ENCODE peak calls at places on chromosomes 1 and 21, in eight cellular contexts. One of them, this sample, is unnamed.

GRCh38 chr1:2242814-2243725 is 15.0 kb downstream of the SKI start:
- DNase-seq in nephron progenitor cell: no peak
- DNase-seq in ovary: no peak
- DNase-seq in A549: no peak
- DNase-seq in CD8-positive, alpha-beta T cell: no peak
- DNase-seq in tibial artery: peak
- DNase-seq in fibroblast of pulmonary artery: no peak
- DNase-seq in heart left ventricle: peak
- DNase-seq in this sample: peak

GRCh38 chr1:94538243-94538827 is 3.2 kb downstream of the F3 start:
- DNase-seq in nephron progenitor cell: no peak
- DNase-seq in fibroblast of pulmonary artery: no peak
- DNase-seq in ovary: peak
- DNase-seq in CD8-positive, alpha-beta T cell: no peak
- DNase-seq in A549: no peak
- DNase-seq in heart left ventricle: no peak
- DNase-seq in tibial artery: no peak
- DNase-seq in this sample: no peak

GRCh38 chr1:168636200-168636599 is 59.8 kb downstream of the XCL1 start:
- DNase-seq in fibroblast of pulmonary artery: peak
- DNase-seq in CD8-positive, alpha-beta T cell: no peak
- DNase-seq in tibial artery: no peak
- DNase-seq in ovary: no peak
- DNase-seq in nephron progenitor cell: no peak
- DNase-seq in A549: peak
- DNase-seq in heart left ventricle: no peak
- DNase-seq in this sample: peak

GRCh38 chr1:58570094-58570493 is 7.0 kb downstream of the TACSTD2 start:
- DNase-seq in fibroblast of pulmonary artery: no peak
- DNase-seq in A549: no peak
- DNase-seq in nephron progenitor cell: no peak
- DNase-seq in ovary: no peak
- DNase-seq in CD8-positive, alpha-beta T cell: no peak
- DNase-seq in tibial artery: no peak
- DNase-seq in heart left ventricle: no peak
- DNase-seq in this sample: no peak

GRCh38 chr1:26627959-26628358 is 67.9 kb upstream of the ARID1A start:
- DNase-seq in CD8-positive, alpha-beta T cell: no peak
- DNase-seq in tibial artery: no peak
- DNase-seq in nephron progenitor cell: no peak
- DNase-seq in A549: no peak
- DNase-seq in heart left ventricle: no peak
- DNase-seq in fibroblast of pulmonary artery: no peak
- DNase-seq in ovary: no peak
- DNase-seq in this sample: no peak

GRCh38 chr1:101101362-101101761 is 75.8 kb upstream of the DPH5 start:
- DNase-seq in fibroblast of pulmonary artery: peak
- DNase-seq in tibial artery: no peak
- DNase-seq in ovary: no peak
- DNase-seq in A549: no peak
- DNase-seq in heart left ventricle: no peak
- DNase-seq in CD8-positive, alpha-beta T cell: no peak
- DNase-seq in nephron progenitor cell: no peak
- DNase-seq in this sample: no peak

GRCh38 chr1:218027152-218027551 is 257.9 kb upstream of the RRP15 start:
- DNase-seq in fibroblast of pulmonary artery: no peak
- DNase-seq in heart left ventricle: no peak
- DNase-seq in tibial artery: no peak
- DNase-seq in CD8-positive, alpha-beta T cell: no peak
- DNase-seq in A549: no peak
- DNase-seq in nephron progenitor cell: no peak
- DNase-seq in ovary: no peak
- DNase-seq in this sample: no peak

GRCh38 chr1:24392604-24392946 is 21.0 kb downstream of the STPG1 start:
- DNase-seq in A549: no peak
- DNase-seq in ovary: no peak
- DNase-seq in heart left ventricle: no peak
- DNase-seq in nephron progenitor cell: no peak
- DNase-seq in CD8-positive, alpha-beta T cell: no peak
- DNase-seq in tibial artery: no peak
- DNase-seq in fibroblast of pulmonary artery: no peak
- DNase-seq in this sample: no peak

GRCh38 chr1:54266195-54266594 is 66.2 kb downstream of the MRPL37 start:
- DNase-seq in A549: no peak
- DNase-seq in nephron progenitor cell: no peak
- DNase-seq in tibial artery: no peak
- DNase-seq in ovary: no peak
- DNase-seq in CD8-positive, alpha-beta T cell: no peak
- DNase-seq in heart left ventricle: no peak
- DNase-seq in fibroblast of pulmonary artery: no peak
- DNase-seq in this sample: no peak

GRCh38 chr1:99277066-99277465 is 12.8 kb downstream of the PLPPR4 start:
- DNase-seq in CD8-positive, alpha-beta T cell: no peak
- DNase-seq in fibroblast of pulmonary artery: no peak
- DNase-seq in heart left ventricle: no peak
- DNase-seq in ovary: no peak
- DNase-seq in tibial artery: no peak
- DNase-seq in nephron progenitor cell: no peak
- DNase-seq in A549: no peak
- DNase-seq in this sample: no peak

GRCh38 chr1:192545781-192546521 is 29.6 kb upstream of the RGS1 start:
- DNase-seq in CD8-positive, alpha-beta T cell: no peak
- DNase-seq in heart left ventricle: no peak
- DNase-seq in tibial artery: no peak
- DNase-seq in fibroblast of pulmonary artery: peak
- DNase-seq in nephron progenitor cell: no peak
- DNase-seq in ovary: no peak
- DNase-seq in A549: no peak
- DNase-seq in this sample: no peak

GRCh38 chr1:39258146-39258924 is 53.8 kb downstream of the MACF1 start:
- DNase-seq in tibial artery: peak
- DNase-seq in ovary: peak
- DNase-seq in nephron progenitor cell: peak
- DNase-seq in fibroblast of pulmonary artery: peak
- DNase-seq in CD8-positive, alpha-beta T cell: peak
- DNase-seq in heart left ventricle: peak
- DNase-seq in A549: peak
- DNase-seq in this sample: peak

GRCh38 chr1:168960595-168960994 is 145.9 kb upstream of the ATP1B1 start:
- DNase-seq in tibial artery: no peak
- DNase-seq in A549: no peak
- DNase-seq in nephron progenitor cell: no peak
- DNase-seq in CD8-positive, alpha-beta T cell: no peak
- DNase-seq in heart left ventricle: no peak
- DNase-seq in ovary: no peak
- DNase-seq in fibroblast of pulmonary artery: peak
- DNase-seq in this sample: no peak

GRCh38 chr1:153617677-153618076 is 1.6 kb upstream of the S100A14 start:
- DNase-seq in fibroblast of pulmonary artery: peak
- DNase-seq in tibial artery: peak
- DNase-seq in ovary: peak
- DNase-seq in A549: no peak
- DNase-seq in nephron progenitor cell: peak
- DNase-seq in heart left ventricle: peak
- DNase-seq in CD8-positive, alpha-beta T cell: peak
- DNase-seq in this sample: no peak
- TF ChIP-seq CTCF in fibroblast of pulmonary artery: peak
- TF ChIP-seq CTCF in tibial artery: no peak
- TF ChIP-seq CTCF in ovary: peak
- TF ChIP-seq CTCF in A549: no peak
- TF ChIP-seq CTCF in nephron progenitor cell: peak
- TF ChIP-seq CTCF in heart left ventricle: peak
- TF ChIP-seq CTCF in CD8-positive, alpha-beta T cell: peak
- TF ChIP-seq CTCF in this sample: peak

DNA sequence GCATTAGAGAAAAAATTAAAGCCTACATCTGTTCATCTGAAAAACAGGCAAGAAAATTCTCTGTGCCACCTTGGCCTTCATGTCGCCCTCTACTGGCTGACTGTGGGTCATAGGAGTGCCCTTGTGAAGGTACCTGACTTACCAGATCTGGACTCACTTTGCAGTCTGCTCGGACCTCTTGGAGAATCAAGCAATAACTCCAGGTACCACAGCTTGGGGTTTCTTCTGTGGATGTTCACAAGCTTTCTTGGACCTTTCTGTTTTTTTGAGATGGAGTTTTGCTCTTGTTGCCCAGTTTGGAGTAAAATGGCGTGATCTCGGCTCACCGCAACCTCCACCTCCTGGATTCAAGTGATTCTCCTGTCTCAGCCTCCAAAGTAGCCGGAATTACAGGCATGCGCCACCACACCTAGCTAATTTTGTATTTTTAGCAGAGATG is 2.4 kb upstream of the PRAMEF18 start:
- DNase-seq in heart left ventricle: no peak
- DNase-seq in tibial artery: no peak
- DNase-seq in ovary: no peak
- DNase-seq in CD8-positive, alpha-beta T cell: peak
- DNase-seq in nephron progenitor cell: no peak
- DNase-seq in A549: peak
- DNase-seq in fibroblast of pulmonary artery: no peak
- DNase-seq in this sample: no peak
- TF ChIP-seq CTCF in heart left ventricle: no peak
- TF ChIP-seq CTCF in tibial artery: no peak
- TF ChIP-seq CTCF in ovary: no peak
- TF ChIP-seq CTCF in CD8-positive, alpha-beta T cell: peak
- TF ChIP-seq CTCF in nephron progenitor cell: no peak
- TF ChIP-seq CTCF in A549: peak
- TF ChIP-seq CTCF in fibroblast of pulmonary artery: no peak
- TF ChIP-seq CTCF in this sample: no peak

DNA sequence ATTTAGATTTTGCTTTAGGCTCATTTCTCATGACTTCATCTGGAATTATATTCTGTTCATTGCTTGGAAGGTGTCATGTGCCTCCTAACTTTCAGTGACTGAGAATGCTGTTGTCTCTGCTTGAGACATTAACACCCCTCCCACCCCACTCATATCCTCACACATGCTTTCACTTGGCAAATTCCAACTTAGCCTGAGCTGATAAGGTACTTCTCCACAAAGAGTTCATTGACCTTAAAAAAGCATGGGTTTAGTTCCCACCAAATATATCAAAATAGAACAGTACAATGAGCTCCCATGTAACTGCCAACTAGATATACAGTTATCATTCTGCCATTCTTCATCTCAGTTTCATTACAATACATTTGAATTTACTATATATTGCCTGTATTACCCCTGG is 576.5 kb upstream of the ADGRL2 start:
- DNase-seq in heart left ventricle: no peak
- DNase-seq in ovary: no peak
- DNase-seq in CD8-positive, alpha-beta T cell: no peak
- DNase-seq in nephron progenitor cell: no peak
- DNase-seq in fibroblast of pulmonary artery: no peak
- DNase-seq in tibial artery: no peak
- DNase-seq in A549: no peak
- DNase-seq in this sample: no peak
- TF ChIP-seq CTCF in heart left ventricle: no peak
- TF ChIP-seq CTCF in ovary: no peak
- TF ChIP-seq CTCF in CD8-positive, alpha-beta T cell: no peak
- TF ChIP-seq CTCF in nephron progenitor cell: no peak
- TF ChIP-seq CTCF in fibroblast of pulmonary artery: no peak
- TF ChIP-seq CTCF in tibial artery: no peak
- TF ChIP-seq CTCF in A549: no peak
- TF ChIP-seq CTCF in this sample: no peak

DNA sequence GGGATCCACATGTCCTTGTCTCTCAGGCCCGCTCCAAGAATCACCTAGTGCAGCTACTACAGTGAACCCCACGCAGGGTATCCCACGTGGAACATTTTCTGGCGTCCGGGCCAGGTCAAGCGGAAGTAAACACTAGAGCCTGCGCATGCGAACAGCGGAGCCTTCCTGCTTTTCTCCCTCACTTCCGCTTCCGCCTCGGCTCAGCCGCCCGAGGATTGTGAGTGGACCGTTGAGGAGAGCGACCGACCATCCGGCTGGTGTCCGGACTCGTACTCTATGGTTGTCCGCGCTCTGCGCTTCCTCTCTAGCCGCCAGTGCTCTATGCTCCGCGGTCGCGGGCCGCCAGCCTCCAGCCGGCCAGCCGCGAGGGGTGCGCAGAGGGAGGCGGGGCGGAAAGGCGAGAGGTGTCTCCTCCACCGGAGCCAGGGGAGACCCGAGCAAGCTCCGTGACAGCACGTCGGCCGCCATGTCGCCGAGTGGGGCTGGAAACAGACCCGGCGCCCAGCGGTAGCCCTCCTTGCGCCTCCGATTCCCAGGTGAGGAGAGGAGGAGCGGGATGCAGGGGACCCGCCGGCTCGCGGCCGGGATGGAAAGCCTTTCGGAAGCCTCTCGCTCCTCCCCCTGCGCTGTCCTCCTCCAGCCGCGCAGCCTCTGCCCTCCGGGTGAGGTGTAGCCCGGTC is at the start of the genes CNST and TFB2M:
- DNase-seq in CD8-positive, alpha-beta T cell: peak
- DNase-seq in heart left ventricle: peak
- DNase-seq in ovary: peak
- DNase-seq in tibial artery: peak
- DNase-seq in A549: peak
- DNase-seq in fibroblast of pulmonary artery: peak
- DNase-seq in nephron progenitor cell: peak
- DNase-seq in this sample: peak
- TF ChIP-seq CTCF in CD8-positive, alpha-beta T cell: no peak
- TF ChIP-seq CTCF in heart left ventricle: peak
- TF ChIP-seq CTCF in ovary: no peak
- TF ChIP-seq CTCF in tibial artery: no peak
- TF ChIP-seq CTCF in A549: no peak
- TF ChIP-seq CTCF in fibroblast of pulmonary artery: no peak
- TF ChIP-seq CTCF in nephron progenitor cell: no peak
- TF ChIP-seq CTCF in this sample: no peak

GRCh38 chr1:91282695-91283420 is 121.8 kb downstream of the HFM1 start:
- DNase-seq in A549: peak
- DNase-seq in ovary: no peak
- DNase-seq in nephron progenitor cell: peak
- DNase-seq in tibial artery: peak
- DNase-seq in heart left ventricle: peak
- DNase-seq in fibroblast of pulmonary artery: peak
- DNase-seq in CD8-positive, alpha-beta T cell: peak
- DNase-seq in this sample: peak
- TF ChIP-seq CTCF in A549: peak
- TF ChIP-seq CTCF in ovary: peak
- TF ChIP-seq CTCF in nephron progenitor cell: peak
- TF ChIP-seq CTCF in tibial artery: peak
- TF ChIP-seq CTCF in heart left ventricle: peak
- TF ChIP-seq CTCF in fibroblast of pulmonary artery: peak
- TF ChIP-seq CTCF in CD8-positive, alpha-beta T cell: peak
- TF ChIP-seq CTCF in this sample: peak

DNA sequence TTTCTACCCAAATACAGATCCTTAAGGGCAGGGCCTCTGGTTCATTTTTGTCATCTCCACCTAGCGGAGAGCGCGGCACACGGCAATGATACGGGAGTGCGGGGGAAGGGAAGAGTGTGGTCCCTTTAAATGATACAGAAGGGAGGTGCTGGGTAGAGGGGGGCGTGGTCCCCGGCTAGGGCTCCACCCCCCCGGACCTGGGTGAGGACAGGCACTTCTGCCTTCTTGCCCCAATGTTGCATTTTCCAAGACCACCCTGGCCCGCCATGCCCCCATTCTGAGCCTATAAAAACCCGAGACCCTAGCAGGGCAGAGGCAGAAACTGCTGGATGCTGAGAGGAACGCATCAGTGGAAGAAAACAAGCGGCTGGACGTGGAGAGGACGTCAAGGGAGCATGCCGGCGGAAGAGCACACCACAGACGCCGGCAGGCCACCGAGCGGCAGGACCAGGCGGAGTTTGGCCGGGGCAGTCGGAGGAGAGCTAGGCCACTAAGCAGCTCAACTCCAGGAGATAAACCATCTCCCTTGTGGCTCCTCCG is 30.0 kb downstream of the LRRC3 start:
- DNase-seq in CD8-positive, alpha-beta T cell: peak
- DNase-seq in tibial artery: no peak
- DNase-seq in heart left ventricle: no peak
- DNase-seq in nephron progenitor cell: peak
- DNase-seq in ovary: no peak
- DNase-seq in A549: peak
- DNase-seq in fibroblast of pulmonary artery: no peak
- DNase-seq in this sample: no peak
- TF ChIP-seq CTCF in CD8-positive, alpha-beta T cell: no peak
- TF ChIP-seq CTCF in tibial artery: no peak
- TF ChIP-seq CTCF in heart left ventricle: no peak
- TF ChIP-seq CTCF in nephron progenitor cell: peak
- TF ChIP-seq CTCF in ovary: no peak
- TF ChIP-seq CTCF in A549: peak
- TF ChIP-seq CTCF in fibroblast of pulmonary artery: no peak
- TF ChIP-seq CTCF in this sample: no peak

This sample was measured in foreskin fibroblast.